ENCODE peak calls at places on chromosomes 7 and 10, in five cellular contexts. G is fibroblast of lung, I is prostate gland, A is skeletal muscle cell, R is psoas muscle. C is an unnamed sample.

GRCh38 chr7:108653526-108653925 is 83.9 kb downstream of the DNAJB9 start:
- DNase-seq in A (no peak), G (peak), R (no peak), I (no peak), C (no peak)

GRCh38 chr10:47371629-47372485 is 12.2 kb downstream of the ZNF488 start:
- DNase-seq in A (no peak), R (no peak), I (no peak), G (no peak), C (no peak)

GRCh38 chr10:101035916-101036702 is 5.1 kb downstream of the SFXN3 start:
- DNase-seq in I (no peak), G (no peak), A (no peak), R (no peak), C (no peak)

GRCh38 chr7:128454808-128455555 is 696 bp upstream of the HILPDA start:
- DNase-seq in G (peak), I (no peak), A (no peak), R (no peak), C (no peak)

GRCh38 chr10:3740157-3740871 is 44.7 kb downstream of the KLF6 start:
- DNase-seq in I (no peak), A (no peak), R (no peak), G (peak), C (no peak)

GRCh38 chr7:95394370-95394769 is 1.8 kb downstream of the PON3 start:
- DNase-seq in I (no peak), A (no peak), R (no peak), G (no peak), C (no peak)

GRCh38 chr10:15363031-15363430 is 8.1 kb downstream of the FAM171A1 start:
- DNase-seq in A (no peak), G (no peak), I (no peak), R (no peak), C (no peak)

GRCh38 chr10:30589441-30589840 is 40.1 kb downstream of the LYZL2 start:
- DNase-seq in A (no peak), R (no peak), G (no peak), I (no peak), C (peak)

GRCh38 chr7:149493366-149493765 is 4.2 kb downstream of the ZNF746 start:
- DNase-seq in G (no peak), A (no peak), R (no peak), I (no peak), C (no peak)

GRCh38 chr10:116720241-116721047 is 21.9 kb downstream of the HSPA12A start:
- DNase-seq in A (no peak), G (no peak), R (no peak), I (no peak), C (no peak)

GRCh38 chr7:122306320-122307227 is 2.0 kb upstream of the FEZF1 start:
- DNase-seq in R (no peak), I (no peak), G (no peak), A (no peak), C (no peak)

GRCh38 chr10:74598891-74599566 is 227.4 kb upstream of the KAT6B start:
- DNase-seq in R (no peak), A (no peak), G (peak), I (no peak), C (no peak)

GRCh38 chr7:36653671-36654355 is 70.5 kb downstream of the AOAH start:
- DNase-seq in A (no peak), I (no peak), G (no peak), R (no peak), C (no peak)

GRCh38 chr7:1046722-1047679 is 2.7 kb downstream of the GPR146 start:
- DNase-seq in I (peak), G (no peak), R (no peak), A (no peak), C (peak)

GRCh38 chr7:78695826-78696225 is 757.6 kb downstream of the MAGI2 start:
- DNase-seq in R (no peak), G (no peak), A (no peak), I (no peak), C (peak)

GRCh38 chr7:72249106-72249505 is 163.0 kb downstream of the CALN1 start:
- DNase-seq in G (no peak), I (no peak), A (no peak), R (no peak), C (no peak)

GRCh38 chr10:117790177-117790576 is 247.6 kb downstream of the EMX2 start:
- DNase-seq in R (no peak), A (no peak), I (no peak), G (no peak), C (no peak)

GRCh38 chr10:5070648-5071410 is 23.4 kb upstream of the AKR1C3 start:
- DNase-seq in G (peak), R (no peak), I (no peak), A (no peak), C (no peak)

GRCh38 chr7:13069832-13070231 is 382.4 kb downstream of the ARL4A start:
- DNase-seq in I (no peak), A (no peak), G (peak), R (no peak), C (no peak)

GRCh38 chr7:47190462-47190861 is 391.4 kb downstream of the TNS3 start:
- DNase-seq in R (no peak), G (no peak), A (no peak), I (no peak), C (no peak)

GRCh38 chr10:12351447-12351846 is 2.1 kb downstream of the CAMK1D start:
- DNase-seq in R (peak), I (no peak), G (no peak), A (no peak), C (peak)

GRCh38 chr7:5234852-5235831 is 45.1 kb downstream of the WIPI2 start:
- DNase-seq in I (peak), R (no peak), A (no peak), G (peak), C (peak)

GRCh38 chr7:157980774-157981173 is 606.8 kb downstream of the PTPRN2 start:
- DNase-seq in A (no peak), G (no peak), R (no peak), I (no peak), C (no peak)

GRCh38 chr10:70715853-70716795 is 43.8 kb downstream of the ADAMTS14 start:
- DNase-seq in A (no peak), I (no peak), R (no peak), G (peak), C (no peak)

GRCh38 chr10:9634466-9634865 is 1383.2 kb upstream of the CELF2 start:
- DNase-seq in A (peak), R (no peak), G (peak), I (no peak), C (no peak)

GRCh38 chr7:42155836-42156540 is 81.0 kb downstream of the GLI3 start:
- DNase-seq in A (no peak), R (no peak), I (no peak), G (no peak), C (peak)

GRCh38 chr10:47112612-47113011 is 187.4 kb upstream of the GDF10 start:
- DNase-seq in R (no peak), I (no peak), A (no peak), G (no peak), C (no peak)

GRCh38 chr7:129781128-129781855 is 169.8 kb downstream of the NRF1 start:
- DNase-seq in R (no peak), G (no peak), A (no peak), I (no peak), C (peak)
- H3K4me3 ChIP-seq in R (peak), G (no peak), A (no peak), I (peak), C (no peak)

GRCh38 chr7:150891740-150892139 is 39.4 kb downstream of the AOC1 start:
- DNase-seq in R (no peak), A (no peak), I (no peak), G (no peak), C (no peak)
- H3K4me3 ChIP-seq in R (no peak), A (no peak), I (no peak), G (no peak), C (no peak)

GRCh38 chr10:1047937-1048336 is 982 bp downstream of the IDI1 start:
- DNase-seq in G (no peak), A (no peak), I (no peak), R (no peak), C (no peak)
- H3K4me3 ChIP-seq in G (peak), A (peak), I (peak), R (peak), C (peak)

DNA sequence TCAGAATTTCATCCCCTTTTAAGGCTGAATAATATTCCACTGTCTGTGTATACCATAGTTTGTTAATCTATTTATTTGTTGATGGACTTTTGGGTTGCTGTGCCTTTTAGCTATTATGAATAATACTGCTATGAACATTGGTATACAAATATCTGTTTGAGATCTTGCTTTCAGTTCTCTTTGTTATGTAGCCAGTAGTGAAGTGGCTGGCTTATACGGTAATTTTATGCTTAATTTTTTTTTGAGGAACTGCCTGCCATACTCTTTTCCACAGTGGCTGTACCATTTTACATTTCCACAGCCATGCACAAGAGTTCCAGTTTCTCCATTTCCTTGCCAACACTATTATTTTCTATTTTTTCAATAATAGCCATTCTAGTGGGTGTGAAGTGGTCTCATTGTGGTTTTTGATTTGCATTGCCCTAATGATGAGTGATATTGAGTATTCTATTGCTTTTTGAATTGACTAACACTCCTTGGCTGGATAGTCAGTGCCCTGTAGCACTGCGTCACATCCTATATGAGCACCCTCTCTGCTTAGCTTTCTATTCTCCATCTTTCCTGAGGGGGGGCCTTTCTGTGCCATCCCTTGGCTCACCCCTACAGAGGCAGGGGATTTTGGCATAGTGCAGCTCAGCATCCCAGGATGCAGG is 29.4 kb upstream of the RAPGEF5 start:
- DNase-seq in G (no peak), R (no peak), A (no peak), I (no peak), C (no peak)
- H3K4me3 ChIP-seq in G (no peak), R (no peak), A (no peak), I (no peak), C (no peak)

GRCh38 chr10:44979281-44980181 is 922 bp upstream of the DEPP1 start:
- DNase-seq in I (no peak), A (no peak), G (no peak), R (no peak), C (peak)

GRCh38 chr10:44977287-44978212 is 1.1 kb downstream of the DEPP1 start:
- DNase-seq in I (no peak), R (no peak), A (no peak), G (no peak), C (peak)

GRCh38 chr10:44978213-44978569 is 418 bp downstream of the DEPP1 start:
- DNase-seq in I (no peak), R (no peak), G (no peak), A (no peak), C (no peak)

GRCh38 chr10:44980309-44981171 is 1.9 kb upstream of the DEPP1 start:
- DNase-seq in A (no peak), G (no peak), R (no peak), I (no peak), C (no peak)

DNA sequence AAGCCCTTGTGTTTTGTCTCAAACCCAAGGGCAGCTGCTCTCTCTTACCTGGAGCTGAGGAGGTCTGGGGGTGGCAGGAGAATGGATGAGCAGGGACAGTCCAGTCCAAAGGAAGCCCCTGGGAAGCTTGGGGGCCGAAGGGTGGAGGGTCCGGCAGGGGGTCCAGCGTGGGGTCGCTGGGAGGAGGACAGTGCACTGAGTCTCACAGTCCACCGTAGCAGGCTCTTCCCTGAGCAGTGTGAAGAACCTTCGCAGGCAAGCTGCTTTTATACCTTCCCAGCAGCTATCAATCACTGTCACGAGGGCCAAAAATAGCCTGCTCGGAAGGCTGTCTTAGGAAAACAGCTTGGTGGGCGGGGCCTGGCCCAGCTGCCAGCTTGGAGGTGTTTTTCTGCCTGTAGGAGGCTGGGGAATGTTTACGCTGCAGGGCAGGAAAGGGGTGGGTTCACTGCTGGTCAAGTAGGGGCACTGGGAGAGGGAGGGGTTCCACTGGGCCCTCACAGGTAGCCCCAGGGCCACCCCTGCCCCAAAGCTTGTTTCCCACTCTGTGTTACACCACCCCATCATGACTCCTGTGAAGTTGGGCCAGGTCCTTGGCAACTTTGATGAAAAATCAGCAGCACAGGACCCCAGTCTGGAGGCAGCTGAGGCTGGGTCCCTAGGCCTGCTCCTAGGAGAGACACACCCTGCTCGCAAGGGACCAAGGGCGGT is at the start of gene DEPP1:
- DNase-seq in G (peak), R (peak), I (peak), A (peak), C (peak)
- H3K4me3 ChIP-seq in G (peak), R (peak), I (peak), A (peak), C (peak)

GRCh38 chr10:104326991-104327610 is 11.2 kb downstream of the ITPRIP start:
- DNase-seq in I (no peak), A (no peak), R (no peak), G (peak), C (no peak)
- H3K4me3 ChIP-seq in I (no peak), A (no peak), R (no peak), G (no peak), C (no peak)

GRCh38 chr7:30911133-30911532 is 520 bp upstream of the AQP1 start:
- DNase-seq in G (no peak), I (no peak), R (no peak), A (no peak), C (no peak)

GRCh38 chr7:30912454-30912985 is 867 bp downstream of the AQP1 start:
- DNase-seq in A (no peak), I (no peak), G (no peak), R (no peak), C (no peak)

GRCh38 chr7:30912986-30913671 is 1.5 kb downstream of the AQP1 start:
- DNase-seq in R (no peak), A (no peak), G (no peak), I (no peak), C (no peak)

GRCh38 chr7:30911561-30911969 is at the start of gene AQP1:
- DNase-seq in I (no peak), G (peak), A (no peak), R (peak), C (peak)

DNA sequence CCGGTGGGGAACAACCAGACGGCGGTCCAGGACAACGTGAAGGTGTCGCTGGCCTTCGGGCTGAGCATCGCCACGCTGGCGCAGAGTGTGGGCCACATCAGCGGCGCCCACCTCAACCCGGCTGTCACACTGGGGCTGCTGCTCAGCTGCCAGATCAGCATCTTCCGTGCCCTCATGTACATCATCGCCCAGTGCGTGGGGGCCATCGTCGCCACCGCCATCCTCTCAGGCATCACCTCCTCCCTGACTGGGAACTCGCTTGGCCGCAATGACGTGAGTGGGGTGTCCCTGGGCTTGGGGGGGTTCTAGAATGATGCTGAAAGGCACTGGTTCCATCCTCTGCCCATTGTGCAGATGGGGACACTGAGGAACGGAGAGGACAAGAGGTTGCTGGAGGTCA is 368 bp downstream of the AQP1 start:
- DNase-seq in G (no peak), R (no peak), I (no peak), A (no peak), C (no peak)
- H3K4me3 ChIP-seq in G (peak), R (peak), I (peak), A (no peak), C (no peak)

GRCh38 chr7:28354601-28355062 is 57.7 kb upstream of the CREB5 start:
- DNase-seq in I (no peak), G (peak), R (no peak), A (peak), C (no peak)
- H3K4me3 ChIP-seq in I (no peak), G (no peak), R (no peak), A (no peak), C (no peak)

C was measured in thyroid gland.